ENCODE peak calls at places on chromosome 6, in five cellular contexts. K is left ventricle myocardium inferior, S is lung, G is SK-N-SH, F is fibroblast of lung. C is an unnamed sample. For H3K4me1, the result is how much of the 10 kb centered on the place peaks cover.

GRCh38 chr6:25219147-25219546 is 60.0 kb upstream of the CARMIL1 start:
- DNase-seq in S (no peak), K (no peak), G (no peak), F (no peak), C (no peak)

GRCh38 chr6:78911218-78911617 is 43.9 kb downstream of the IRAK1BP1 start:
- DNase-seq in G (no peak), F (no peak), S (no peak), K (no peak), C (no peak)

GRCh38 chr6:44671333-44671732 is 283.8 kb downstream of the CDC5L start:
- DNase-seq in G (no peak), F (no peak), S (no peak), K (no peak), C (no peak)

GRCh38 chr6:150646228-150646627 is 46.5 kb downstream of the PLEKHG1 start:
- DNase-seq in S (no peak), F (no peak), G (no peak), K (no peak), C (no peak)

GRCh38 chr6:19812512-19813119 is 24.6 kb upstream of the ID4 start:
- DNase-seq in S (no peak), F (peak), G (peak), K (no peak), C (no peak)

GRCh38 chr6:27617700-27618689 is 145.1 kb upstream of the ZNF184 start:
- DNase-seq in K (no peak), S (no peak), F (peak), G (no peak), C (no peak)

GRCh38 chr6:113953346-113953745 is 17.6 kb downstream of the HDAC2 start:
- DNase-seq in K (no peak), G (no peak), F (peak), S (no peak), C (no peak)

GRCh38 chr6:29887819-29888581 is 54.3 kb upstream of the HLA-A start:
- DNase-seq in K (peak), F (peak), S (peak), G (peak), C (peak)

GRCh38 chr6:140183881-140184280 is 809.4 kb upstream of the CITED2 start:
- DNase-seq in G (no peak), S (no peak), K (no peak), F (no peak), C (no peak)

GRCh38 chr6:27889628-27890315 is 22.4 kb downstream of the OR2B2 start:
- DNase-seq in K (no peak), S (no peak), F (no peak), G (no peak), C (no peak)

GRCh38 chr6:85449818-85450577 is at the start of gene NT5E:
- DNase-seq in F (peak), K (peak), S (peak), G (peak), C (peak)

GRCh38 chr6:27091661-27092315 is 155.7 kb upstream of the PRSS16 start:
- DNase-seq in F (peak), K (no peak), S (no peak), G (peak), C (no peak)

GRCh38 chr6:280775-281468 is 11.4 kb upstream of the DUSP22 start:
- DNase-seq in F (no peak), K (no peak), S (peak), G (no peak), C (no peak)

GRCh38 chr6:278494-278893 is 13.8 kb upstream of the DUSP22 start:
- DNase-seq in G (no peak), S (peak), F (no peak), K (no peak), C (no peak)

GRCh38 chr6:279630-280029 is 12.7 kb upstream of the DUSP22 start:
- DNase-seq in G (no peak), F (no peak), K (no peak), S (peak), C (no peak)

GRCh38 chr6:281469-282103 is 10.7 kb upstream of the DUSP22 start:
- DNase-seq in G (no peak), S (peak), F (no peak), K (no peak), C (no peak)

GRCh38 chr6:277746-278145 is 14.5 kb upstream of the DUSP22 start:
- DNase-seq in G (no peak), S (peak), F (no peak), K (no peak), C (no peak)
- H3K4me1 ChIP-seq in G (under half), S (under half), F (under half), K (under half), C (under half)

GRCh38 chr6:110352603-110353303 is 5.4 kb downstream of the METTL24 start:
- DNase-seq in S (no peak), F (peak), K (no peak), G (no peak), C (no peak)
- H3K4me1 ChIP-seq in S (under half), F (under half), K (under half), G (under half), C (under half)

DNA sequence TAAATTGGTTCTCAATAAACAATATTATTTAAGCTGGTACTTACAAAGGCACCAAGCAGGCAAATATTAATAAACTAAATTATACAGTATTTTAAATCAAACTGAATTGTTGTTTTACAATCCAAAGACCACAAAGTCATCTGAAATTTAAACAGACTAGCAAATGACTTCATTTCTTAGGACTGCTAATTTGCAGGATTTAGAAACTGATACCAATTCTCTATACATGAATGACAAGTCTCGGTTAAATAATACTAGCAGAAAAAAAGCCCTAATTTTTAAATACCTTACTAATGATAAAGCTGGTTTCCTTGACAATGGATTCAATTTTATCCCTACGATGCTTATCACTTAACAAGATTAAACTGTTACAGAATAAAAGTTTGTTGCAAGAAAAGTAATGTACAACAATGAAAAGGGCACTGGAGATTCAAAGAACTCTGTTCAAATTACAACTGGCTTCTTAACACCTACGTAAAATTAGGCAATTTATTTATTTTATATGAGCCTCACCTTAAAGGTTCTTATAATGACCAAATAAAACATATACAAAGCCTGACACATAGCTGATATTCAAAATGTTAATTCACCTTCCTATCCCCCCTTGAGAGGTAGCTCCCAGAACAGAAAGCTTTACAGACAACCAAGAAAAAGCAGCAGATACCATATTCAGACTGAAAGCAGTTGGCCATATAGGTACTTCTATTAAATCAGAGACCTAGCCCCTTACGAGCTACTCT is 33.1 kb downstream of the HBS1L start:
- DNase-seq in S (no peak), F (no peak), K (no peak), G (no peak), C (no peak)
- H3K4me1 ChIP-seq in S (under half), F (under half), K (under half), G (under half), C (under half)

DNA sequence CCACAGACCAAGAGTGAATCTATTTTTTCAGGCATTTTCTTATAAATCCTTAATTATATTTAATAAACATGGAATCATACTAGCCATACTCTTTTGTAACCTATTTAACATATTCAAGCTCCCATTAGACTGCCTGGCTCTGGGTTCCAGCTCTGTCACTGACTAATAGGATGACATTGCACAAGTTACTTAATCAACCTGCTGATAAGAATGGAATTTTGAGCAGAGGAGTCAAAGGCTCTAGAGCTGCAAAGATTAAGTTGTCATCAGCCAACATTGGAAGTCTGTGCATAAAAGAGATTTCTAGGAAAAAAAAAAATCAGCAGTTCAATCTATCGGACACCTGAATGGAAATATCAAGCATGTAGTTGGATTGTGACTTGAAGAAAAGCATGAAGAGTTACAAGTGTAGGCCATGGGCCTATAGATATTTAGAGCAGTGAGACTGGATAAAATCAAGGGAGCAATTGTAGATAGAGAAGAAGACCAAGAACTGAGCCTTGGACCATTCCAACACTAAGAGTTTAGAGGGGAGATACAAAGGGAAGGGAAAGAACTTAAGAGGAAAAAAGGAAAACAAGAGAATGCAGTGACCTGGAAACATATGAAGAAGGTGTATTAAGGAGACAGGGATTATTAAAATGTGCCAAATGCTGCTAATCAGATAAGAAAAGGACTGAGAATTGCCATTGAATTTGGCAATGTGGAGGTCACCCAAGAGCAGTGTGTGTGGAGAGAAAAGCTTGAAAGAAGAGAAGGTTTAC is 11.0 kb upstream of the HINT3 start:
- DNase-seq in G (no peak), F (peak), K (no peak), S (no peak), C (no peak)
- H3K4me1 ChIP-seq in G (under half), F (under half), K (under half), S (under half), C (under half)

GRCh38 chr6:41648070-41648585 is 9.9 kb downstream of the MDFI start:
- DNase-seq in S (no peak), K (no peak), G (no peak), F (no peak), C (no peak)
- H3K4me1 ChIP-seq in S (under half), K (under half), G (under half), F (under half), C (under half)

DNA sequence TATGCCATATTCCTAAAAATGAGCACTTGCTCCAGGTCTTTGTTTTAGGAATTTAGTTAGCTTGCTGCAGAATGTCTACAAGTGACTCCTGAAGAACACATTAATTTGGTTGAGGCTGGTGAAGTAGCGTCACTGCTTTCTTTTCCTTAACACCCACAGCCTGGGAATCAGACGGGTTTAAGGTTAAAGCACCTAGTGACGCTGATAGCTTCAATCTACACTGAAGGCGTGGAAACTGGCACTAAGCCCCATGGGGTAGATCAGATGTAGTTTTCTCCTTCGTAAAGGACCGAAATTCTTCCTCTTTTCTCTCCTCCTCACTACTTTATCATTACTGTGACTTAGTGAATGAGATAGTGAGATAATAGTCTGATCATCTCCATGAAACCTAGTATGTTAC is 90.3 kb downstream of the TBC1D7 start:
- DNase-seq in G (no peak), K (no peak), S (no peak), F (no peak), C (no peak)
- H3K4me1 ChIP-seq in G (under half), K (under half), S (under half), F (under half), C (under half)

DNA sequence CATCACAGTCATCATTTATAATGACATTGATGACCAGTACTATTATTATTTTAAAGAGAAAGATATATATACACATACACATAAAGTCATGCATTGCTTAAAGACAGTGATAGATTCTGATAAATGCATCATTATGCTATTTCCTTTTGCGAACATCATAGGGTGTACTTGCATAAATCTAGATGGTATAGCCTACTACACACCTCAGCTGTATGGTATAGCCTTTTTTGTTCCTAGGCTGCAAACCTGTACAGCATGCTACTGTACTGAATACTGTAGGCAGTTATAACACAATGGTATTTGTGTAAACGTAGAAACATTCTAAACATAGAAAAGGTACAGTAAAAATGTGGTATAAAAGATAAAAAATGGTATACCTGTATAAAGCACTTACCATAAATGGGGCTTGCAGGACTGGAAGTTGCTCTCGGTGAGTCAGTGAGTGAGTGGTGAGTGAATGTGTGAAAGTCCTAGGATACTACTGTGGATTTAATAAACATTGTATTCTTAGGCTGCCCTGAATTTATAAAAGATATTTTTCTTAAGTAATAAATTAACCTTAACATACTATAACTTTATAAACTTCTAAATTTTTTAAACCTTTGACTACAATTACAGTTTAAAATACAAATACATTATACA is 23.9 kb downstream of the QKI start:
- DNase-seq in F (no peak), G (no peak), K (no peak), S (no peak), C (no peak)
- H3K4me1 ChIP-seq in F (under half), G (under half), K (half or more), S (under half), C (half or more)

DNA sequence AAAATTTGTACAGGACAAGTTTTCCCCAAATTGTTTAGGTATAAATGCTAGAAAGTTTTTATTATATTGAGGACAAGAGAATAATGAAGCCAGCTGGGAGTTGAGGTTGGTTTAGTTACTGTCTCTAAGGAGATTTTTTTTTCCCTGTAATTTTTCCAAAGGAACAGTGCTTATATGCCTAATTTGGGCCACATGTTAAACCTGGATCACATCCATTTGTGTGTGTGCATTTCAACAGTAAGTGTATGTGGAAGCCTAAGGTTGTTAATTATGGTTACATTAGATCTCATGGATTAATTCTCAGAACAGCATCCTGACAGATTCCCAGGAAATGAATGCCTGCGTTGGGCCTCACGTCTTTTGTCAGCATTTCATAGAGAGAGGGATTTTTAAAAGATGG is 4.5 kb downstream of the IGF2R start:
- DNase-seq in S (no peak), F (peak), G (peak), K (no peak), C (no peak)
- H3K4me1 ChIP-seq in S (under half), F (under half), G (under half), K (half or more), C (under half)

GRCh38 chr6:15267221-15267620 is 21.4 kb downstream of the JARID2 start:
- DNase-seq in K (no peak), S (no peak), F (no peak), G (no peak), C (no peak)

GRCh38 chr6:15268130-15268908 is 22.4 kb downstream of the JARID2 start:
- DNase-seq in K (no peak), F (no peak), S (no peak), G (no peak), C (no peak)

GRCh38 chr6:15264902-15265761 is 19.3 kb downstream of the JARID2 start:
- DNase-seq in G (no peak), F (peak), K (peak), S (no peak), C (no peak)

GRCh38 chr6:15265787-15266186 is 19.9 kb downstream of the JARID2 start:
- DNase-seq in K (no peak), G (no peak), F (no peak), S (no peak), C (no peak)

DNA sequence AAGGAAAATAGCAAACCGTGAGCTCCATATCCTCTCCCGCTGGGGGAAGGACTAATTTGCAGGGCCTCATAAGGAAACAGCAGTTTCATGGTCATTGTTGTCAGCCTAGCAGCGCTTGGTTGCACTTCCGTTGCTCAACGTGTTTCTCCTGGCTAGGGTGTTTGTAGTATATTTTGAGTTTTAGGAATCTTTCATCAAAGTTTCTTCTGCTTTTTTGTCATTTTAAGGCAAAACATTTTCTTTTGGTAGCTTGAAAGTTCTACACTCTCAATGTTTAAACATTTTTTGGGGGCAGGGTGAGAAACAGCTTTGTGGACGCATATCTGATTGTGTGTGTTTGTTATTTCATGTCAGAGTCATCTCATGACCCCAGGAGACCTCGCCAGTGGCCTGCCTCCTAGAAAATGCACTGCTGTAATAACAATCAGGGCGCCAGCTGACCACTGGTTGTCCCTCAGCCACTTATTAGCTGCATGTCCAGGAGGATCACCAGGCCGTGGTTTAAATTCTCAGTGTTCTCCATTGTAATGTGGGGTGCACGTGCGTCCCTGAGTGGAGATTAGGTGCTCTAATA is 20.6 kb downstream of the JARID2 start:
- DNase-seq in G (no peak), K (peak), F (no peak), S (no peak), C (no peak)
- H3K4me1 ChIP-seq in G (under half), K (half or more), F (under half), S (half or more), C (half or more)

DNA sequence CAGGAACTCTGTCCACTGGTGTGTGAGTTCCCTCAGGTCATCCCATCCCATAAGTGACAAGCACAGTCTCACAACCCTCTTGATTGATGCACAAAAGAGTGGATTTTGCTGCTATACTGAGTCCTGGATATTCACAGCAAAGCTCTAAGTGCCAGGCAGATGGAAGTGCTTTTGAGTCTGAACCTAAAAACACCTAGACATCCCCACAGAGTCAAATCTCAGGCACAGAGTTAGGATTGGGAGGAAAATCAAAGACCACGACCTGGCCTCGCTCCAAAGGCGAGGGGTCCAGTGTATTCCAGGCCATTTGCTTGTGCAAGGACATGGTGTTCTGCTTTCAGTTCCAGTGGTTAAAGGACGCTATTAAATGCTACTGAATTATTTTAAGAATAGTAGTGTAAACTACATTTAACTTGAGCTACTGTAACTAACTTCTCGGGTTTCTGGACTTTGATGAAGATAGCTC is 56.8 kb downstream of the RREB1 start:
- DNase-seq in K (no peak), S (no peak), G (no peak), F (no peak), C (no peak)
- H3K4me1 ChIP-seq in K (half or more), S (under half), G (under half), F (under half), C (half or more)